ENCODE peak calls at places on chromosomes 6 and 20, in nine cellular contexts. U, I, T, H, G, F, P, R and Q are unnamed samples.

GRCh38 chr6:62891065-62891647 is 320.1 kb upstream of the FKBP1C start:
- DNase-seq in U (no peak), I (no peak), T (peak), H (no peak), G (no peak), F (no peak), P (no peak), R (no peak), Q (no peak)

GRCh38 chr6:108736832-108737231 is 111.4 kb upstream of the ARMC2 start:
- DNase-seq in U (no peak), I (no peak), T (peak), H (peak), G (no peak), F (no peak), P (peak), R (no peak), Q (no peak)

GRCh38 chr20:4681971-4682370 is 39.7 kb upstream of the PRND start:
- DNase-seq in U (no peak), I (no peak), T (peak), H (peak), G (no peak), F (no peak), P (peak), R (no peak), Q (peak)

GRCh38 chr6:39350723-39351505 is 28.4 kb upstream of the KCNK16 start:
- DNase-seq in U (no peak), I (no peak), T (no peak), H (no peak), G (no peak), F (no peak), P (no peak), R (no peak), Q (no peak)

GRCh38 chr20:60695223-60695622 is 556.8 kb upstream of the CDH4 start:
- DNase-seq in U (no peak), I (peak), T (peak), H (peak), G (no peak), F (no peak), P (peak), R (no peak), Q (no peak)

GRCh38 chr6:122007366-122007765 is 392.1 kb upstream of the HSF2 start:
- DNase-seq in U (no peak), I (no peak), T (no peak), H (no peak), G (no peak), F (no peak), P (peak), R (no peak), Q (no peak)

GRCh38 chr6:1055015-1055921 is 256.6 kb upstream of the FOXQ1 start:
- DNase-seq in U (no peak), I (no peak), T (no peak), H (no peak), G (no peak), F (no peak), P (no peak), R (no peak), Q (no peak)

GRCh38 chr6:57123111-57123510 is 33.1 kb downstream of the ZNF451 start:
- DNase-seq in U (no peak), I (no peak), T (peak), H (peak), G (no peak), F (no peak), P (no peak), R (no peak), Q (no peak)

GRCh38 chr20:25076731-25077609 is 5.0 kb downstream of the VSX1 start:
- DNase-seq in U (no peak), I (no peak), T (peak), H (no peak), G (peak), F (no peak), P (peak), R (no peak), Q (no peak)

GRCh38 chr20:25056601-25057233 is 1.2 kb downstream of the ACSS1 start:
- DNase-seq in U (no peak), I (no peak), T (no peak), H (no peak), G (no peak), F (no peak), P (no peak), R (no peak), Q (no peak)

GRCh38 chr6:26318459-26319404 is 46.3 kb upstream of the BTN3A2 start:
- DNase-seq in U (no peak), I (no peak), T (peak), H (no peak), G (no peak), F (no peak), P (no peak), R (no peak), Q (no peak)

GRCh38 chr6:10968776-10969175 is 75.3 kb downstream of the ELOVL2 start:
- DNase-seq in U (no peak), I (no peak), T (peak), H (peak), G (no peak), F (no peak), P (no peak), R (no peak), Q (no peak)

GRCh38 chr6:116572162-116572561 is 858 bp downstream of the RWDD1 start:
- DNase-seq in U (no peak), I (no peak), T (peak), H (peak), G (peak), F (no peak), P (peak), R (no peak), Q (no peak)

GRCh38 chr6:168133186-168133585 is 54.2 kb upstream of the FRMD1 start:
- DNase-seq in U (no peak), I (no peak), T (peak), H (peak), G (no peak), F (no peak), P (peak), R (no peak), Q (peak)

GRCh38 chr6:141265748-141266647 is 866.7 kb upstream of the GJE1 start:
- DNase-seq in U (no peak), I (no peak), T (peak), H (peak), G (no peak), F (no peak), P (peak), R (no peak), Q (no peak)

GRCh38 chr6:148304976-148305375 is 37.7 kb upstream of the SASH1 start:
- DNase-seq in U (no peak), I (no peak), T (peak), H (peak), G (no peak), F (no peak), P (peak), R (no peak), Q (no peak)

GRCh38 chr20:62555642-62556420 is 80.0 kb upstream of the GATA5 start:
- DNase-seq in U (no peak), I (no peak), T (peak), H (peak), G (no peak), F (no peak), P (peak), R (no peak), Q (no peak)

GRCh38 chr6:90154666-90155065 is 142.0 kb downstream of the BACH2 start:
- DNase-seq in U (no peak), I (no peak), T (no peak), H (no peak), G (no peak), F (no peak), P (no peak), R (no peak), Q (no peak)

GRCh38 chr20:19981091-19981490 is 36.1 kb upstream of the NAA20 start:
- DNase-seq in U (no peak), I (no peak), T (peak), H (peak), G (no peak), F (no peak), P (peak), R (no peak), Q (no peak)

GRCh38 chr6:39416026-39416425 is 93.5 kb upstream of the KCNK16 start:
- DNase-seq in U (no peak), I (no peak), T (peak), H (no peak), G (no peak), F (no peak), P (peak), R (no peak), Q (peak)

GRCh38 chr6:148906386-148906785 is 159.6 kb downstream of the UST start:
- DNase-seq in U (no peak), I (no peak), T (no peak), H (no peak), G (no peak), F (no peak), P (no peak), R (no peak), Q (no peak)

GRCh38 chr6:70166088-70166958 is 136.6 kb downstream of the COL9A1 start:
- DNase-seq in U (no peak), I (peak), T (peak), H (peak), G (peak), F (no peak), P (no peak), R (no peak), Q (no peak)

GRCh38 chr20:47354710-47355488 is 1.6 kb downstream of the ZMYND8 start:
- DNase-seq in U (no peak), I (no peak), T (peak), H (no peak), G (no peak), F (no peak), P (no peak), R (no peak), Q (no peak)

GRCh38 chr6:113182370-113183141 is 674.6 kb upstream of the MARCKS start:
- DNase-seq in U (no peak), I (no peak), T (peak), H (peak), G (no peak), F (no peak), P (peak), R (no peak), Q (no peak)

GRCh38 chr6:35811699-35811995 is 6.5 kb downstream of the LHFPL5 start:
- DNase-seq in U (no peak), I (no peak), T (no peak), H (no peak), G (no peak), F (no peak), P (no peak), R (no peak), Q (no peak)

GRCh38 chr6:17225767-17226166 is 55.4 kb upstream of the RBM24 start:
- DNase-seq in U (no peak), I (no peak), T (no peak), H (no peak), G (peak), F (no peak), P (no peak), R (no peak), Q (no peak)

GRCh38 chr20:8854566-8854965 is 214.3 kb upstream of the PLCB4 start:
- DNase-seq in U (no peak), I (no peak), T (peak), H (peak), G (no peak), F (no peak), P (peak), R (no peak), Q (no peak)

GRCh38 chr20:37955511-37955910 is 52.6 kb downstream of the VSTM2L start:
- DNase-seq in U (no peak), I (no peak), T (no peak), H (no peak), G (no peak), F (no peak), P (no peak), R (no peak), Q (no peak)

GRCh38 chr20:58328836-58329235 is 19.3 kb downstream of the RAB22A start:
- DNase-seq in U (no peak), I (no peak), T (no peak), H (no peak), G (no peak), F (no peak), P (no peak), R (no peak), Q (no peak)

GRCh38 chr6:27809939-27810767 is 102.0 kb downstream of the OR2B2 start:
- DNase-seq in U (peak), I (peak), T (peak), H (peak), G (no peak), F (peak), P (peak), R (peak), Q (no peak)

GRCh38 chr6:30087876-30088275 is 12.3 kb upstream of the RNF39 start:
- DNase-seq in U (no peak), I (no peak), T (no peak), H (no peak), G (no peak), F (no peak), P (no peak), R (no peak), Q (no peak)

GRCh38 chr6:3409699-3410384 is 47.0 kb downstream of the SLC22A23 start:
- DNase-seq in U (no peak), I (no peak), T (no peak), H (no peak), G (no peak), F (no peak), P (no peak), R (no peak), Q (no peak)

GRCh38 chr6:137938770-137939379 is 71.8 kb downstream of the TNFAIP3 start:
- DNase-seq in U (no peak), I (no peak), T (no peak), H (no peak), G (no peak), F (no peak), P (no peak), R (no peak), Q (no peak)

GRCh38 chr6:125245109-125245508 is 56.7 kb downstream of the HDDC2 start:
- DNase-seq in U (no peak), I (no peak), T (no peak), H (no peak), G (no peak), F (no peak), P (no peak), R (no peak), Q (no peak)

GRCh38 chr6:34559651-34560365 is 3.7 kb upstream of the SPDEF start:
- DNase-seq in U (no peak), I (no peak), T (no peak), H (no peak), G (no peak), F (no peak), P (no peak), R (no peak), Q (no peak)

GRCh38 chr6:106844930-106845329 is 129.6 kb downstream of the CD24 start:
- DNase-seq in U (no peak), I (no peak), T (no peak), H (no peak), G (no peak), F (no peak), P (no peak), R (no peak), Q (no peak)

GRCh38 chr6:43733471-43734293 is 36.3 kb upstream of the VEGFA start:
- DNase-seq in U (no peak), I (no peak), T (no peak), H (no peak), G (no peak), F (peak), P (no peak), R (peak), Q (no peak)

GRCh38 chr6:4740032-4740431 is 36.2 kb upstream of the CDYL start:
- DNase-seq in U (no peak), I (no peak), T (no peak), H (no peak), G (no peak), F (no peak), P (no peak), R (no peak), Q (no peak)